ENCODE peak calls at places on chromosomes 16 and 17, in five cellular contexts. G is transverse colon, M is stomach, F is right lobe of liver, X is esophagus muscularis mucosa. V is an unnamed sample. For H3K36me3, the result is how much of the 10 kb centered on the place peaks cover.

GRCh38 chr17:57051886-57052342 is 33.1 kb upstream of the AKAP1 start:
- DNase-seq in G (no peak), M (no peak), F (no peak), X (no peak), V (no peak)

GRCh38 chr16:29676989-29677388 is 2.0 kb upstream of the QPRT start:
- DNase-seq in G (no peak), M (no peak), F (no peak), X (no peak), V (no peak)

GRCh38 chr17:63516910-63517824 is 6.0 kb upstream of the KCNH6 start:
- DNase-seq in G (no peak), M (no peak), F (no peak), X (no peak), V (no peak)

GRCh38 chr16:18945233-18945632 is 19.0 kb upstream of the SMG1 start:
- DNase-seq in G (no peak), M (no peak), F (no peak), X (no peak), V (no peak)

GRCh38 chr17:16515933-16516332 is 23.9 kb upstream of the LRRC75A start:
- DNase-seq in G (no peak), M (no peak), F (no peak), X (no peak), V (no peak)

GRCh38 chr17:70202840-70203239 is 33.5 kb downstream of the KCNJ2 start:
- DNase-seq in G (no peak), M (no peak), F (no peak), X (no peak), V (no peak)

GRCh38 chr17:229130-229944 is 47.9 kb upstream of the DOC2B start:
- DNase-seq in G (peak), M (no peak), F (peak), X (no peak), V (no peak)

GRCh38 chr16:11672206-11673090 is 4.2 kb downstream of the SNN start:
- DNase-seq in G (no peak), M (no peak), F (no peak), X (no peak), V (no peak)

GRCh38 chr17:82334622-82335394 is 1.2 kb upstream of the SECTM1 start:
- DNase-seq in G (no peak), M (no peak), F (peak), X (no peak), V (no peak)

GRCh38 chr17:81710514-81711308 is 1.4 kb upstream of the SLC25A10 start:
- DNase-seq in G (peak), M (no peak), F (no peak), X (no peak), V (no peak)

GRCh38 chr17:45388604-45389325 is 43.9 kb downstream of the ARHGAP27 start:
- DNase-seq in G (no peak), M (no peak), F (no peak), X (no peak), V (no peak)

GRCh38 chr17:47251421-47251940 is 2.1 kb upstream of the ITGB3 start:
- DNase-seq in G (no peak), M (no peak), F (no peak), X (no peak), V (no peak)

GRCh38 chr16:5903153-5903552 is 805.6 kb upstream of the EEF2KMT start:
- DNase-seq in G (no peak), M (no peak), F (no peak), X (no peak), V (no peak)

GRCh38 chr16:55543470-55543869 is 23.0 kb upstream of the CAPNS2 start:
- DNase-seq in G (no peak), M (no peak), F (no peak), X (no peak), V (no peak)

DNA sequence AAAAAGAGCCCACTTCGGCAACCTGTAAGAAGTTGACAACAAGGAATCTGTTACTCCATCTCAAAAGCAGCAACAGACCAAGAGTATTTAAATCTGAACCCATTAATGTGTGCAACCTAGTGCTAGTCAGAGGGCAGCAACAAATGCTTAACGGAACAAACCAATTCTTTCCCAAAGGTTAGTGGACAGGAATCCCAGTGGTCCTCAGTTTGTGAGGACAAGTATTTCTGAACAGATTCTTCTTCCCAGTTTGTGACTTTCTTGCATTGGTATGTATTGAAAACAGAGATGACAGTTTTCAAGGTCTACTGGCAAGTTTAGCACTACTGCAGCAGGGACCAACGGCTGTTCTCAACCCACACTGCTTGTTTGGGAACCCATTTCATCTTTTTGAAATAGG is 2.9 kb downstream of the RPL26 start:
- DNase-seq in G (no peak), M (no peak), F (no peak), X (no peak), V (no peak)
- H3K36me3 ChIP-seq in G (under half), M (half or more), F (under half), X (under half), V (under half)

GRCh38 chr16:86288716-86289294 is 221.5 kb upstream of the FOXF1 start:
- DNase-seq in G (no peak), M (no peak), F (peak), X (no peak), V (no peak)
- TF ChIP-seq POLR2A in G (no peak), M (no peak), F (no peak), X (no peak), V (no peak)

GRCh38 chr17:28726912-28727726 is 1.1 kb upstream of the TLCD1 start:
- DNase-seq in G (peak), M (peak), F (peak), X (peak), V (no peak)

GRCh38 chr17:28724500-28725165 is 1.4 kb downstream of the TLCD1 start:
- DNase-seq in G (no peak), M (no peak), F (no peak), X (no peak), V (no peak)

GRCh38 chr17:28725660-28726395 is at the start of gene TLCD1:
- DNase-seq in G (peak), M (peak), F (peak), X (no peak), V (no peak)

GRCh38 chr17:28726396-28726911 is 421 bp upstream of the TLCD1 start:
- DNase-seq in G (peak), M (peak), F (no peak), X (no peak), V (peak)

GRCh38 chr17:28725166-28725659 is 820 bp downstream of the TLCD1 start:
- DNase-seq in G (no peak), M (no peak), F (no peak), X (no peak), V (no peak)
- H3K36me3 ChIP-seq in G (under half), M (under half), F (under half), X (under half), V (under half)

GRCh38 chr16:2237076-2237551 is 870 bp downstream of the DNASE1L2 start:
- DNase-seq in G (no peak), M (no peak), F (no peak), X (no peak), V (no peak)

GRCh38 chr16:2235234-2235651 is 1.0 kb upstream of the DNASE1L2 start:
- DNase-seq in G (no peak), M (no peak), F (no peak), X (no peak), V (no peak)

GRCh38 chr16:2236362-2237075 is at the start of gene DNASE1L2:
- DNase-seq in G (no peak), M (peak), F (no peak), X (no peak), V (no peak)

GRCh38 chr16:2234813-2235170 is 1.5 kb upstream of the DNASE1L2 start:
- DNase-seq in G (no peak), M (no peak), F (no peak), X (no peak), V (no peak)

DNA sequence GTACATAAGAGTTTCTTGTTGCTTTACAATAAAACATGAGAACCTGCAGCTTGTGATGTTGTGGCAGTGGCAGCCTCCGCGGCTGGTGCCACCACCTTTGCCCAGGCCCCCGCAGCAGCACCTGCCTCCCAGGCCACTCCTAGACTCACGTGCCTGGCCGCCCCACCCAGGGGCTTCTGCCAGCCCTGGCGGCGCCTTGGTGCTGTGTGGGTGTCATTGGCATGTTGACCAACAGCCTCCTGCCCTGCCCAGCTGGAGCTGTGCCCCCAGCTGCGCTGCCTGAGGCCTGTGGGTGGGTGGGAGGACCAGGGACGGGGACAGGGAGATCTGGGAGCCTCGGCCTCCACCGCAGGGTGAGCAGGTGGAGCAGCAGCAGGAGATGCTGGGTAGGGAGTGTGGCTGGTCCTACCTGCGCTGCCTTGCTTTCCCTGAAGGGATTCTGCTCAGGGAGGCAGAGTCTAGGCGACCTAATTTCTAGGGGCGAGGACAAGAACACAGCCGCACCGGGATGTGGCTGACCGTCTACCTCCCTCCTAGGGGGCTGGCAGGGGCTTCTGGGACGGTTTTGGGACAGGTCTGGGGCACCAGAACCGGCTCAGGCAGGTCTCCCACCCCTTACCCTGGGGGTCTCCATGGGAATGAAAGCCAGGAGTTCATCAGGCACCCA is 416 bp upstream of the DNASE1L2 start:
- DNase-seq in G (no peak), M (no peak), F (no peak), X (no peak), V (no peak)
- TF ChIP-seq POLR2A in G (no peak), M (no peak), F (no peak), X (no peak), V (no peak)

GRCh38 chr17:4178651-4179050 is 35.7 kb downstream of the CYB5D2 start:
- DNase-seq in G (no peak), M (no peak), F (no peak), X (no peak), V (no peak)

GRCh38 chr17:4176803-4177472 is 33.9 kb downstream of the CYB5D2 start:
- DNase-seq in G (no peak), M (no peak), F (no peak), X (no peak), V (no peak)

GRCh38 chr17:4180791-4181190 is 37.8 kb downstream of the CYB5D2 start:
- DNase-seq in G (no peak), M (no peak), F (peak), X (no peak), V (no peak)

GRCh38 chr17:4177732-4178131 is 34.7 kb downstream of the CYB5D2 start:
- DNase-seq in G (no peak), M (no peak), F (no peak), X (no peak), V (no peak)

GRCh38 chr17:4179071-4179470 is 36.1 kb downstream of the CYB5D2 start:
- DNase-seq in G (no peak), M (no peak), F (no peak), X (no peak), V (no peak)
- H3K36me3 ChIP-seq in G (half or more), M (half or more), F (half or more), X (half or more), V (half or more)

GRCh38 chr16:84039696-84040095 is 2.9 kb downstream of the SLC38A8 start:
- DNase-seq in G (no peak), M (no peak), F (no peak), X (no peak), V (no peak)
- TF ChIP-seq POLR2A in G (no peak), M (no peak), F (no peak), X (no peak), V (no peak)

DNA sequence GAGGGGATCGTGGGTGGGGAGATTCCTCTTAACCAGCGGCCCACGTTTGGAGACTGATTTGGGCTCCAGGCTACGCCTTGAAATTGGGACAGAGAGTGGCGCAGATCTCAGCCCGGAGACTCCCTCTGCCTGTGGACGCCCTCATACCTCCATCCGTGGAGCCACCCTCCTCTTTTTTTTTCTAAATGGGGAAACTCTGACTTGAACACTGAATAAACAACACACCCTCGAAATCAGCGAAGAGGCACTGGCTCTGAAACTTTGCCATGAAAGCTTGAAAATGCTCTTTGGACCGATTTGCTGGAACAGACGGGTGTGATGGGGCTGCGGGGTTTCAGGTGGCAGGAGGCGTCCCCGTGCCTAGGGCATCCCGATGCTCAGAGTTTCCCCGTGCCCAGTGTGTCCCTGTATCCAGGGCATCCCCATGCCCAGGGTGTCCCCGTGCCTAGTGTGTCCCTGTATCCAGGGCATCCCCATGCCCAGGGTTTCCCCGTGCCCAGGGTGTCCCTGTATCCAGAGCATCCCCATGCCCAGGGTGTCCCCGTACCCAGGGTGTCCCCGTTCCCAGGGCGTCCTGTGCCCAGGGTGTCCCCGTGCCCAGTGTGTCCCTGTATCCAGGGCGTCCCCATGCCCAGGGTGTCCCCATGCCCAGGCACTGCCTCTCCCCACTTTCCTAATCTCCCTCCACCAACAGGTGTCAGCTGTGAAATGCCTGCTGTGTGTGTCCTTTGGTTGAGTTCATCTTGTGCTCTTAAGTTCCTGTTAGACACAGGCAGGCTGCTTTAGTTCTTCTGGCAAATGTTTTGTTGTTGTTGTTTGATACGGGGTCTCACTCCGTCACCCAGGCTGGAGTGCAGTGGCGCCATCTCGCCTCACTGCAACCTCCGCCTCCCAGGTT is 187.0 kb downstream of the SEC14L1 start:
- DNase-seq in G (peak), M (peak), F (peak), X (no peak), V (no peak)
- H3K36me3 ChIP-seq in G (under half), M (under half), F (under half), X (under half), V (under half)

DNA sequence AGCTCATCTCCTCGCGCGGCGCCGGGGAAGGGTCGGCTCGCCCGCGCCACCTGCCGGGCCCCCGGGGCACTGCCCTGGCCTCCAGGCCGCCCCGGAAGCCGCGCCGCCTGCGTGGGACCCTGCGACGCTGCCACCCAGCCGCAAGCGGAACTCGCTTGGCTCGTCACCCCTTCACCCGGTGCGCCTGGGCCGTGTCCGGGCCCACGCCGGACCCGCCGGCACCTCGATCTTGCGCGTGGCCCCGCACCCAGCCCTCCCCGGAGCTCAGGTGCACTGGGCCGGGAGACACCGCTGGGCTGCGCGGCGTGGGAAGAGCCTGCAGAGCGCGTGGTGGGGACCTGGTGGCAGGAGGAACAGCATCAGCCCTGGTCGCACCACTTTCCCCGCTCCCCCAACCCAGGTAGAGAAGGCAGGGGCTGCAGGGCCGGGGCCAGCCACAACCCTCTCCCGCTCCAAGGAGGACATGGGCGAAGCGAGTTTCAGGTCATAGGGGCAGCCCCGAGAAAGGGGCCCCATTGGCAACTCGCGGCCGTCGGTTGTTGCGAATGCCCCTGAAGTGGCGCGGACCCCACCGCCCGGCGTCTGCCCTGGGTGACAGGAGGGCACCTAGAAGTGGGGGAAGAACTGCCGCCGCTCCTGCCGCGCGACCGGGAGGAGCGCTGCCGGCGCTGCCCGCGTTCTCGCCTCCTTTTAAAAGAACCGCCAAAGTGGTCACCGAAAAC is 363 bp upstream of the MIF4GD start:
- DNase-seq in G (peak), M (peak), F (peak), X (no peak), V (no peak)
- TF ChIP-seq POLR2A in G (peak), M (no peak), F (peak), X (no peak), V (no peak)

V was measured in esophagus squamous epithelium.